ENCODE peak calls at places on chromosome 19, in nine cellular contexts. One of them, this sample, is unnamed.

GRCh38 chr19:11736696-11737095 is 2.0 kb downstream of the ZNF823 start:
- DNase-seq in putamen: no peak
- DNase-seq in kidney epithelial cell: no peak
- DNase-seq in midbrain: no peak
- DNase-seq in stimulated activated CD4-positive, alpha-beta T cell treated with anti-CD3 and anti-CD28 coated beads, Interleukin-2, amount 100 ng/mL, for 48 hours: no peak
- DNase-seq in GM12878: peak; percentile 40
- DNase-seq in activated naive CD4-positive, alpha-beta T cell treated with anti-CD3 and anti-CD28 coated beads, Interleukin-2, amount 50 U/mL, for 72 hours: no peak
- DNase-seq in NCI-H1092: no peak
- DNase-seq in caudate nucleus: no peak
- DNase-seq in this sample: no peak

GRCh38 chr19:43462887-43463380 is 2.5 kb downstream of the LYPD3 start:
- DNase-seq in midbrain: no peak
- DNase-seq in stimulated activated CD4-positive, alpha-beta T cell treated with anti-CD3 and anti-CD28 coated beads, Interleukin-2, amount 100 ng/mL, for 48 hours: no peak
- DNase-seq in kidney epithelial cell: no peak
- DNase-seq in caudate nucleus: no peak
- DNase-seq in NCI-H1092: peak; percentile 11
- DNase-seq in activated naive CD4-positive, alpha-beta T cell treated with anti-CD3 and anti-CD28 coated beads, Interleukin-2, amount 50 U/mL, for 72 hours: no peak
- DNase-seq in putamen: no peak
- DNase-seq in GM12878: no peak
- DNase-seq in this sample: no peak

GRCh38 chr19:30718728-30719127 is 346.5 kb downstream of the ZNF536 start:
- DNase-seq in caudate nucleus: no peak
- DNase-seq in midbrain: no peak
- DNase-seq in NCI-H1092: no peak
- DNase-seq in kidney epithelial cell: no peak
- DNase-seq in GM12878: no peak
- DNase-seq in putamen: no peak
- DNase-seq in activated naive CD4-positive, alpha-beta T cell treated with anti-CD3 and anti-CD28 coated beads, Interleukin-2, amount 50 U/mL, for 72 hours: no peak
- DNase-seq in stimulated activated CD4-positive, alpha-beta T cell treated with anti-CD3 and anti-CD28 coated beads, Interleukin-2, amount 100 ng/mL, for 48 hours: no peak
- DNase-seq in this sample: no peak

GRCh38 chr19:746208-746819 is 4.6 kb upstream of the MISP start:
- DNase-seq in GM12878: no peak
- DNase-seq in NCI-H1092: no peak
- DNase-seq in kidney epithelial cell: no peak
- DNase-seq in activated naive CD4-positive, alpha-beta T cell treated with anti-CD3 and anti-CD28 coated beads, Interleukin-2, amount 50 U/mL, for 72 hours: no peak
- DNase-seq in midbrain: no peak
- DNase-seq in putamen: no peak
- DNase-seq in stimulated activated CD4-positive, alpha-beta T cell treated with anti-CD3 and anti-CD28 coated beads, Interleukin-2, amount 100 ng/mL, for 48 hours: no peak
- DNase-seq in caudate nucleus: no peak
- DNase-seq in this sample: no peak

GRCh38 chr19:40348961-40349507 is 539 bp downstream of the PLD3 start:
- DNase-seq in activated naive CD4-positive, alpha-beta T cell treated with anti-CD3 and anti-CD28 coated beads, Interleukin-2, amount 50 U/mL, for 72 hours: no peak
- DNase-seq in NCI-H1092: peak; percentile 3
- DNase-seq in kidney epithelial cell: no peak
- DNase-seq in caudate nucleus: no peak
- DNase-seq in midbrain: no peak
- DNase-seq in putamen: no peak
- DNase-seq in GM12878: no peak
- DNase-seq in stimulated activated CD4-positive, alpha-beta T cell treated with anti-CD3 and anti-CD28 coated beads, Interleukin-2, amount 100 ng/mL, for 48 hours: peak; percentile 6
- DNase-seq in this sample: no peak

GRCh38 chr19:35641515-35642151 is at the start of gene ETV2:
- DNase-seq in putamen: no peak
- DNase-seq in activated naive CD4-positive, alpha-beta T cell treated with anti-CD3 and anti-CD28 coated beads, Interleukin-2, amount 50 U/mL, for 72 hours: no peak
- DNase-seq in caudate nucleus: no peak
- DNase-seq in NCI-H1092: no peak
- DNase-seq in stimulated activated CD4-positive, alpha-beta T cell treated with anti-CD3 and anti-CD28 coated beads, Interleukin-2, amount 100 ng/mL, for 48 hours: peak; percentile 27
- DNase-seq in midbrain: no peak
- DNase-seq in kidney epithelial cell: no peak
- DNase-seq in GM12878: no peak
- DNase-seq in this sample: no peak

GRCh38 chr19:16268676-16269319 is 55.8 kb upstream of the KLF2 start:
- DNase-seq in stimulated activated CD4-positive, alpha-beta T cell treated with anti-CD3 and anti-CD28 coated beads, Interleukin-2, amount 100 ng/mL, for 48 hours: no peak
- DNase-seq in NCI-H1092: no peak
- DNase-seq in kidney epithelial cell: no peak
- DNase-seq in midbrain: no peak
- DNase-seq in putamen: no peak
- DNase-seq in activated naive CD4-positive, alpha-beta T cell treated with anti-CD3 and anti-CD28 coated beads, Interleukin-2, amount 50 U/mL, for 72 hours: no peak
- DNase-seq in caudate nucleus: no peak
- DNase-seq in GM12878: no peak
- DNase-seq in this sample: no peak

GRCh38 chr19:850221-850978 is 1.7 kb upstream of the ELANE start:
- DNase-seq in GM12878: no peak
- DNase-seq in stimulated activated CD4-positive, alpha-beta T cell treated with anti-CD3 and anti-CD28 coated beads, Interleukin-2, amount 100 ng/mL, for 48 hours: no peak
- DNase-seq in caudate nucleus: no peak
- DNase-seq in NCI-H1092: no peak
- DNase-seq in midbrain: peak; percentile 60
- DNase-seq in putamen: no peak
- DNase-seq in kidney epithelial cell: no peak
- DNase-seq in activated naive CD4-positive, alpha-beta T cell treated with anti-CD3 and anti-CD28 coated beads, Interleukin-2, amount 50 U/mL, for 72 hours: no peak
- DNase-seq in this sample: no peak

GRCh38 chr19:56538761-56539263 is at the start of gene ZFP28:
- DNase-seq in activated naive CD4-positive, alpha-beta T cell treated with anti-CD3 and anti-CD28 coated beads, Interleukin-2, amount 50 U/mL, for 72 hours: no peak
- DNase-seq in NCI-H1092: no peak
- DNase-seq in caudate nucleus: peak; percentile 73
- DNase-seq in kidney epithelial cell: no peak
- DNase-seq in putamen: no peak
- DNase-seq in GM12878: no peak
- DNase-seq in midbrain: peak; percentile 30
- DNase-seq in stimulated activated CD4-positive, alpha-beta T cell treated with anti-CD3 and anti-CD28 coated beads, Interleukin-2, amount 100 ng/mL, for 48 hours: peak; percentile 63
- DNase-seq in this sample: no peak

GRCh38 chr19:1336079-1336684 is 47.5 kb upstream of the NDUFS7 start:
- DNase-seq in caudate nucleus: no peak
- DNase-seq in activated naive CD4-positive, alpha-beta T cell treated with anti-CD3 and anti-CD28 coated beads, Interleukin-2, amount 50 U/mL, for 72 hours: no peak
- DNase-seq in stimulated activated CD4-positive, alpha-beta T cell treated with anti-CD3 and anti-CD28 coated beads, Interleukin-2, amount 100 ng/mL, for 48 hours: no peak
- DNase-seq in kidney epithelial cell: no peak
- DNase-seq in putamen: no peak
- DNase-seq in GM12878: peak; percentile 26
- DNase-seq in NCI-H1092: no peak
- DNase-seq in midbrain: no peak
- DNase-seq in this sample: no peak

GRCh38 chr19:15324791-15325519 is 7.4 kb downstream of the BRD4 start:
- DNase-seq in activated naive CD4-positive, alpha-beta T cell treated with anti-CD3 and anti-CD28 coated beads, Interleukin-2, amount 50 U/mL, for 72 hours: no peak
- DNase-seq in midbrain: no peak
- DNase-seq in putamen: no peak
- DNase-seq in kidney epithelial cell: no peak
- DNase-seq in GM12878: no peak
- DNase-seq in NCI-H1092: no peak
- DNase-seq in stimulated activated CD4-positive, alpha-beta T cell treated with anti-CD3 and anti-CD28 coated beads, Interleukin-2, amount 100 ng/mL, for 48 hours: no peak
- DNase-seq in caudate nucleus: no peak
- DNase-seq in this sample: no peak

GRCh38 chr19:2424686-2425621 is 2.4 kb downstream of the TIMM13 start:
- DNase-seq in stimulated activated CD4-positive, alpha-beta T cell treated with anti-CD3 and anti-CD28 coated beads, Interleukin-2, amount 100 ng/mL, for 48 hours: no peak
- DNase-seq in GM12878: no peak
- DNase-seq in caudate nucleus: no peak
- DNase-seq in kidney epithelial cell: peak; percentile 21
- DNase-seq in putamen: no peak
- DNase-seq in activated naive CD4-positive, alpha-beta T cell treated with anti-CD3 and anti-CD28 coated beads, Interleukin-2, amount 50 U/mL, for 72 hours: no peak
- DNase-seq in midbrain: no peak
- DNase-seq in NCI-H1092: no peak
- DNase-seq in this sample: no peak

GRCh38 chr19:55680339-55681130 is 5.5 kb downstream of the EPN1 start:
- DNase-seq in caudate nucleus: no peak
- DNase-seq in kidney epithelial cell: no peak
- DNase-seq in midbrain: no peak
- DNase-seq in putamen: no peak
- DNase-seq in activated naive CD4-positive, alpha-beta T cell treated with anti-CD3 and anti-CD28 coated beads, Interleukin-2, amount 50 U/mL, for 72 hours: no peak
- DNase-seq in GM12878: no peak
- DNase-seq in stimulated activated CD4-positive, alpha-beta T cell treated with anti-CD3 and anti-CD28 coated beads, Interleukin-2, amount 100 ng/mL, for 48 hours: no peak
- DNase-seq in NCI-H1092: no peak
- DNase-seq in this sample: no peak

GRCh38 chr19:34523408-34523807 is 41.9 kb downstream of the WTIP start:
- DNase-seq in midbrain: no peak
- DNase-seq in putamen: no peak
- DNase-seq in GM12878: no peak
- DNase-seq in caudate nucleus: no peak
- DNase-seq in NCI-H1092: no peak
- DNase-seq in stimulated activated CD4-positive, alpha-beta T cell treated with anti-CD3 and anti-CD28 coated beads, Interleukin-2, amount 100 ng/mL, for 48 hours: no peak
- DNase-seq in activated naive CD4-positive, alpha-beta T cell treated with anti-CD3 and anti-CD28 coated beads, Interleukin-2, amount 50 U/mL, for 72 hours: no peak
- DNase-seq in kidney epithelial cell: no peak
- DNase-seq in this sample: no peak

GRCh38 chr19:54329476-54330165 is 9.3 kb downstream of the LILRA4 start:
- DNase-seq in midbrain: no peak
- DNase-seq in putamen: no peak
- DNase-seq in caudate nucleus: no peak
- DNase-seq in kidney epithelial cell: no peak
- DNase-seq in stimulated activated CD4-positive, alpha-beta T cell treated with anti-CD3 and anti-CD28 coated beads, Interleukin-2, amount 100 ng/mL, for 48 hours: no peak
- DNase-seq in GM12878: no peak
- DNase-seq in activated naive CD4-positive, alpha-beta T cell treated with anti-CD3 and anti-CD28 coated beads, Interleukin-2, amount 50 U/mL, for 72 hours: no peak
- DNase-seq in NCI-H1092: no peak
- DNase-seq in this sample: no peak

GRCh38 chr19:18763674-18764590 is 27.2 kb downstream of the COMP start:
- DNase-seq in putamen: no peak
- DNase-seq in stimulated activated CD4-positive, alpha-beta T cell treated with anti-CD3 and anti-CD28 coated beads, Interleukin-2, amount 100 ng/mL, for 48 hours: no peak
- DNase-seq in activated naive CD4-positive, alpha-beta T cell treated with anti-CD3 and anti-CD28 coated beads, Interleukin-2, amount 50 U/mL, for 72 hours: no peak
- DNase-seq in midbrain: no peak
- DNase-seq in kidney epithelial cell: peak; percentile 63
- DNase-seq in caudate nucleus: no peak
- DNase-seq in GM12878: no peak
- DNase-seq in NCI-H1092: no peak
- DNase-seq in this sample: peak; percentile 89

GRCh38 chr19:18762125-18763023 is 28.7 kb downstream of the COMP start:
- DNase-seq in caudate nucleus: no peak
- DNase-seq in kidney epithelial cell: no peak
- DNase-seq in putamen: no peak
- DNase-seq in midbrain: peak; percentile 33
- DNase-seq in activated naive CD4-positive, alpha-beta T cell treated with anti-CD3 and anti-CD28 coated beads, Interleukin-2, amount 50 U/mL, for 72 hours: no peak
- DNase-seq in stimulated activated CD4-positive, alpha-beta T cell treated with anti-CD3 and anti-CD28 coated beads, Interleukin-2, amount 100 ng/mL, for 48 hours: no peak
- DNase-seq in NCI-H1092: peak; percentile 93
- DNase-seq in GM12878: no peak
- DNase-seq in this sample: peak; percentile 40

GRCh38 chr19:16160943-16161560 is 12.3 kb downstream of the CIB3 start:
- DNase-seq in NCI-H1092: no peak
- DNase-seq in putamen: no peak
- DNase-seq in activated naive CD4-positive, alpha-beta T cell treated with anti-CD3 and anti-CD28 coated beads, Interleukin-2, amount 50 U/mL, for 72 hours: peak; percentile 88
- DNase-seq in caudate nucleus: no peak
- DNase-seq in kidney epithelial cell: peak; percentile 37
- DNase-seq in midbrain: no peak
- DNase-seq in stimulated activated CD4-positive, alpha-beta T cell treated with anti-CD3 and anti-CD28 coated beads, Interleukin-2, amount 100 ng/mL, for 48 hours: peak; percentile 34
- DNase-seq in GM12878: no peak
- DNase-seq in this sample: peak; percentile 68

GRCh38 chr19:18416778-18417249 is 2.4 kb upstream of the SSBP4 start:
- DNase-seq in activated naive CD4-positive, alpha-beta T cell treated with anti-CD3 and anti-CD28 coated beads, Interleukin-2, amount 50 U/mL, for 72 hours: no peak
- DNase-seq in caudate nucleus: peak; percentile 37
- DNase-seq in NCI-H1092: peak; percentile 77
- DNase-seq in stimulated activated CD4-positive, alpha-beta T cell treated with anti-CD3 and anti-CD28 coated beads, Interleukin-2, amount 100 ng/mL, for 48 hours: no peak
- DNase-seq in GM12878: no peak
- DNase-seq in kidney epithelial cell: no peak
- DNase-seq in putamen: peak; percentile 79
- DNase-seq in midbrain: peak; percentile 50
- DNase-seq in this sample: no peak

GRCh38 chr19:16118489-16119033 is 6.9 kb downstream of the RAB8A start:
- DNase-seq in stimulated activated CD4-positive, alpha-beta T cell treated with anti-CD3 and anti-CD28 coated beads, Interleukin-2, amount 100 ng/mL, for 48 hours: peak; percentile 46
- DNase-seq in GM12878: peak; percentile 97
- DNase-seq in NCI-H1092: no peak
- DNase-seq in caudate nucleus: no peak
- DNase-seq in activated naive CD4-positive, alpha-beta T cell treated with anti-CD3 and anti-CD28 coated beads, Interleukin-2, amount 50 U/mL, for 72 hours: peak; percentile 73
- DNase-seq in midbrain: peak; percentile 26
- DNase-seq in kidney epithelial cell: no peak
- DNase-seq in putamen: no peak
- DNase-seq in this sample: no peak